ENCODE peak calls at places on chromosomes 3 and 15, in ten cellular contexts. K, X, U, Z, I, R, A, L, H and O are unnamed samples.

GRCh38 chr3:32238816-32239637 is 547 bp downstream of the CMTM8 start:
- DNase-seq in K (peak), X (no peak), U (peak), Z (no peak), I (peak), R (peak), A (peak), L (no peak), H (peak), O (no peak)

GRCh38 chr15:67861983-67862382 is 22.1 kb upstream of the RNU6-1 start:
- DNase-seq in K (no peak), X (no peak), U (no peak), Z (no peak), I (no peak), R (no peak), A (no peak), L (no peak), H (no peak), O (no peak)

GRCh38 chr15:39124925-39125625 is 455.8 kb upstream of the THBS1 start:
- DNase-seq in K (no peak), X (no peak), U (peak), Z (peak), I (peak), R (no peak), A (peak), L (peak), H (no peak), O (no peak)

GRCh38 chr3:53940651-53941050 is 49.0 kb upstream of the SELENOK start:
- DNase-seq in K (no peak), X (no peak), U (no peak), Z (no peak), I (peak), R (no peak), A (no peak), L (no peak), H (no peak), O (no peak)

GRCh38 chr3:46736006-46736872 is 18.6 kb upstream of the PRSS50 start:
- DNase-seq in K (no peak), X (no peak), U (no peak), Z (no peak), I (no peak), R (no peak), A (no peak), L (no peak), H (no peak), O (no peak)

GRCh38 chr15:59662260-59662659 is 4.9 kb upstream of the GTF2A2 start:
- DNase-seq in K (peak), X (no peak), U (no peak), Z (no peak), I (peak), R (no peak), A (no peak), L (no peak), H (no peak), O (no peak)

GRCh38 chr3:9402410-9403228 is 5.2 kb downstream of the SETD5 start:
- DNase-seq in K (peak), X (no peak), U (peak), Z (no peak), I (peak), R (no peak), A (no peak), L (peak), H (no peak), O (peak)

GRCh38 chr3:73399106-73399505 is 225.6 kb downstream of the PDZRN3 start:
- DNase-seq in K (peak), X (no peak), U (no peak), Z (no peak), I (peak), R (no peak), A (no peak), L (no peak), H (no peak), O (no peak)

GRCh38 chr15:24076090-24076784 is 389.1 kb upstream of the NDN start:
- DNase-seq in K (no peak), X (no peak), U (no peak), Z (no peak), I (no peak), R (no peak), A (no peak), L (no peak), H (no peak), O (no peak)

GRCh38 chr3:176767385-176767784 is 429.9 kb downstream of the TBL1XR1 start:
- DNase-seq in K (peak), X (no peak), U (peak), Z (peak), I (peak), R (no peak), A (peak), L (peak), H (peak), O (no peak)

GRCh38 chr3:74897006-74897405 is 282.5 kb upstream of the CNTN3 start:
- DNase-seq in K (peak), X (no peak), U (no peak), Z (no peak), I (no peak), R (no peak), A (peak), L (peak), H (no peak), O (no peak)

GRCh38 chr15:101135532-101136166 is 116.2 kb downstream of the CHSY1 start:
- DNase-seq in K (no peak), X (no peak), U (no peak), Z (no peak), I (no peak), R (no peak), A (no peak), L (no peak), H (no peak), O (no peak)

GRCh38 chr15:95669146-95669922 is 661.2 kb upstream of the NR2F2 start:
- DNase-seq in K (no peak), X (no peak), U (peak), Z (no peak), I (peak), R (no peak), A (no peak), L (no peak), H (no peak), O (no peak)

GRCh38 chr3:46862689-46863020 is 589 bp downstream of the MYL3 start:
- DNase-seq in K (no peak), X (no peak), U (no peak), Z (no peak), I (no peak), R (no peak), A (no peak), L (no peak), H (peak), O (no peak)

GRCh38 chr3:149638401-149639092 is 19.3 kb downstream of the WWTR1 start:
- DNase-seq in K (peak), X (no peak), U (peak), Z (peak), I (peak), R (no peak), A (no peak), L (peak), H (no peak), O (no peak)

GRCh38 chr3:18354706-18355105 is 70.4 kb downstream of the SATB1 start:
- DNase-seq in K (peak), X (no peak), U (no peak), Z (no peak), I (no peak), R (no peak), A (no peak), L (no peak), H (no peak), O (no peak)

GRCh38 chr3:38490288-38490860 is 5.8 kb upstream of the EXOG start:
- DNase-seq in K (no peak), X (no peak), U (no peak), Z (no peak), I (no peak), R (no peak), A (no peak), L (no peak), H (no peak), O (no peak)

GRCh38 chr15:96124436-96124835 is 206.1 kb upstream of the NR2F2 start:
- DNase-seq in K (no peak), X (no peak), U (no peak), Z (no peak), I (no peak), R (no peak), A (no peak), L (no peak), H (no peak), O (no peak)